ENCODE peak calls at places on chromosome 19, in four cellular contexts. One of them, this sample, is unnamed.
A peak's percentile ranks its signal among the peaks of the same experiment; 100 is the strongest.

GRCh38 chr19:4606921-4607678 is 32.2 kb upstream of the TNFAIP8L1 start:
- DNase-seq in brain microvascular endothelial cell: no peak
- DNase-seq in KBM-7: no peak
- DNase-seq in heart right ventricle: peak; percentile 74
- DNase-seq in this sample: no peak

GRCh38 chr19:12778020-12778904 is 2.9 kb upstream of the HOOK2 start:
- DNase-seq in KBM-7: peak; percentile 54
- DNase-seq in heart right ventricle: peak; percentile 86
- DNase-seq in brain microvascular endothelial cell: peak; percentile 75
- DNase-seq in this sample: peak; percentile 62

GRCh38 chr19:2042485-2043268 is 8.4 kb downstream of the MKNK2 start:
- DNase-seq in KBM-7: no peak
- DNase-seq in brain microvascular endothelial cell: no peak
- DNase-seq in heart right ventricle: peak; percentile 45
- DNase-seq in this sample: no peak

GRCh38 chr19:46416077-46416709 is 2.8 kb upstream of the CCDC8 start:
- DNase-seq in brain microvascular endothelial cell: peak; percentile 87
- DNase-seq in KBM-7: peak; percentile 78
- DNase-seq in heart right ventricle: peak; percentile 87
- DNase-seq in this sample: peak; percentile 68

GRCh38 chr19:58196911-58197616 is 14.2 kb downstream of the ZNF274 start:
- DNase-seq in heart right ventricle: no peak
- DNase-seq in KBM-7: peak; percentile 68
- DNase-seq in brain microvascular endothelial cell: no peak
- DNase-seq in this sample: no peak

GRCh38 chr19:46616631-46617322 is 8.1 kb downstream of the PTGIR start:
- DNase-seq in heart right ventricle: no peak
- DNase-seq in brain microvascular endothelial cell: no peak
- DNase-seq in KBM-7: peak; percentile 89
- DNase-seq in this sample: no peak

GRCh38 chr19:1816530-1817298 is 4.6 kb upstream of the ATP8B3 start:
- DNase-seq in heart right ventricle: no peak
- DNase-seq in KBM-7: no peak
- DNase-seq in brain microvascular endothelial cell: no peak
- DNase-seq in this sample: no peak

GRCh38 chr19:33860691-33861090 is 64.0 kb downstream of the KCTD15 start:
- DNase-seq in heart right ventricle: no peak
- DNase-seq in brain microvascular endothelial cell: no peak
- DNase-seq in KBM-7: no peak
- DNase-seq in this sample: no peak

GRCh38 chr19:12736854-12737665 is at the start of gene GET3:
- DNase-seq in heart right ventricle: peak; percentile 96
- DNase-seq in brain microvascular endothelial cell: peak; percentile 100
- DNase-seq in KBM-7: peak; percentile 96
- DNase-seq in this sample: peak; percentile 100

GRCh38 chr19:11279505-11280236 is 16.3 kb upstream of the TSPAN16 start:
- DNase-seq in brain microvascular endothelial cell: no peak
- DNase-seq in heart right ventricle: no peak
- DNase-seq in KBM-7: peak; percentile 97
- DNase-seq in this sample: no peak

GRCh38 chr19:55694656-55695491 is 19.8 kb downstream of the EPN1 start:
- DNase-seq in brain microvascular endothelial cell: no peak
- DNase-seq in heart right ventricle: no peak
- DNase-seq in KBM-7: no peak
- DNase-seq in this sample: no peak

GRCh38 chr19:32800191-32800590 is 69.4 kb downstream of the SLC7A9 start:
- DNase-seq in KBM-7: no peak
- DNase-seq in brain microvascular endothelial cell: no peak
- DNase-seq in heart right ventricle: no peak
- DNase-seq in this sample: no peak

GRCh38 chr19:22532388-22533310 is 101.5 kb upstream of the ZNF492 start:
- DNase-seq in heart right ventricle: peak; percentile 46
- DNase-seq in brain microvascular endothelial cell: no peak
- DNase-seq in KBM-7: no peak
- DNase-seq in this sample: no peak

GRCh38 chr19:28598861-28599260 is 614.1 kb downstream of the UQCRFS1 start:
- DNase-seq in brain microvascular endothelial cell: no peak
- DNase-seq in heart right ventricle: no peak
- DNase-seq in KBM-7: no peak
- DNase-seq in this sample: no peak

GRCh38 chr19:55241935-55242464 is 13.4 kb upstream of the TMEM86B start:
- DNase-seq in heart right ventricle: no peak
- DNase-seq in brain microvascular endothelial cell: no peak
- DNase-seq in KBM-7: no peak
- DNase-seq in this sample: no peak

This sample was measured in stromal cell of bone marrow.